ENCODE peak calls at places on chromosomes 3 and 15, in nine cellular contexts. One of them, this sample, is unnamed.

GRCh38 chr3:72343078-72343477 is 505.2 kb downstream of the SHQ1 start:
- DNase-seq in fibroblast of mammary gland: peak; percentile 51
- DNase-seq in stimulated activated CD4-positive, alpha-beta T cell treated with anti-CD3 and anti-CD28 coated beads, Interleukin-1b, Interleukin-23, amount 100 ng/mL, for 4 hours: no peak
- DNase-seq in stimulated activated CD8-positive, alpha-beta memory T cell treated with anti-CD3 and anti-CD28 coated beads, Interleukin-2, amount 100 ng/mL, for 1 hour: no peak
- DNase-seq in Karpas-422: no peak
- DNase-seq in AG04450: no peak
- DNase-seq in amygdala: no peak
- DNase-seq in activated CD4-positive, CD25-positive, alpha-beta regulatory T cell treated with anti-CD3 and anti-CD28 coated beads, Interleukin-2, amount 50 U/mL, for 72 hours: no peak
- DNase-seq in HFF-Myc: no peak
- DNase-seq in this sample: peak; percentile 43

GRCh38 chr3:129697229-129697970 is 90.9 kb upstream of the PLXND1 start:
- DNase-seq in amygdala: no peak
- DNase-seq in Karpas-422: no peak
- DNase-seq in AG04450: no peak
- DNase-seq in fibroblast of mammary gland: no peak
- DNase-seq in stimulated activated CD4-positive, alpha-beta T cell treated with anti-CD3 and anti-CD28 coated beads, Interleukin-1b, Interleukin-23, amount 100 ng/mL, for 4 hours: no peak
- DNase-seq in stimulated activated CD8-positive, alpha-beta memory T cell treated with anti-CD3 and anti-CD28 coated beads, Interleukin-2, amount 100 ng/mL, for 1 hour: no peak
- DNase-seq in activated CD4-positive, CD25-positive, alpha-beta regulatory T cell treated with anti-CD3 and anti-CD28 coated beads, Interleukin-2, amount 50 U/mL, for 72 hours: no peak
- DNase-seq in HFF-Myc: no peak
- DNase-seq in this sample: no peak

GRCh38 chr3:72123908-72124441 is 339.0 kb upstream of the PROK2 start:
- DNase-seq in AG04450: peak; percentile 34
- DNase-seq in HFF-Myc: peak; percentile 46
- DNase-seq in stimulated activated CD4-positive, alpha-beta T cell treated with anti-CD3 and anti-CD28 coated beads, Interleukin-1b, Interleukin-23, amount 100 ng/mL, for 4 hours: no peak
- DNase-seq in fibroblast of mammary gland: peak; percentile 100
- DNase-seq in stimulated activated CD8-positive, alpha-beta memory T cell treated with anti-CD3 and anti-CD28 coated beads, Interleukin-2, amount 100 ng/mL, for 1 hour: no peak
- DNase-seq in Karpas-422: peak; percentile 77
- DNase-seq in amygdala: no peak
- DNase-seq in activated CD4-positive, CD25-positive, alpha-beta regulatory T cell treated with anti-CD3 and anti-CD28 coated beads, Interleukin-2, amount 50 U/mL, for 72 hours: no peak
- DNase-seq in this sample: peak; percentile 92

GRCh38 chr3:112405845-112406244 is 72.9 kb downstream of the CD200 start:
- DNase-seq in stimulated activated CD8-positive, alpha-beta memory T cell treated with anti-CD3 and anti-CD28 coated beads, Interleukin-2, amount 100 ng/mL, for 1 hour: no peak
- DNase-seq in HFF-Myc: no peak
- DNase-seq in fibroblast of mammary gland: peak; percentile 38
- DNase-seq in amygdala: no peak
- DNase-seq in AG04450: no peak
- DNase-seq in stimulated activated CD4-positive, alpha-beta T cell treated with anti-CD3 and anti-CD28 coated beads, Interleukin-1b, Interleukin-23, amount 100 ng/mL, for 4 hours: no peak
- DNase-seq in Karpas-422: no peak
- DNase-seq in activated CD4-positive, CD25-positive, alpha-beta regulatory T cell treated with anti-CD3 and anti-CD28 coated beads, Interleukin-2, amount 50 U/mL, for 72 hours: no peak
- DNase-seq in this sample: peak; percentile 11

GRCh38 chr15:67674983-67675382 is 132.5 kb downstream of the MAP2K5 start:
- DNase-seq in AG04450: no peak
- DNase-seq in activated CD4-positive, CD25-positive, alpha-beta regulatory T cell treated with anti-CD3 and anti-CD28 coated beads, Interleukin-2, amount 50 U/mL, for 72 hours: no peak
- DNase-seq in fibroblast of mammary gland: no peak
- DNase-seq in stimulated activated CD8-positive, alpha-beta memory T cell treated with anti-CD3 and anti-CD28 coated beads, Interleukin-2, amount 100 ng/mL, for 1 hour: no peak
- DNase-seq in stimulated activated CD4-positive, alpha-beta T cell treated with anti-CD3 and anti-CD28 coated beads, Interleukin-1b, Interleukin-23, amount 100 ng/mL, for 4 hours: no peak
- DNase-seq in amygdala: no peak
- DNase-seq in HFF-Myc: no peak
- DNase-seq in Karpas-422: no peak
- DNase-seq in this sample: peak; percentile 4

GRCh38 chr3:70308760-70309159 is 3.7 kb downstream of the MDFIC2 start:
- DNase-seq in amygdala: no peak
- DNase-seq in activated CD4-positive, CD25-positive, alpha-beta regulatory T cell treated with anti-CD3 and anti-CD28 coated beads, Interleukin-2, amount 50 U/mL, for 72 hours: no peak
- DNase-seq in stimulated activated CD8-positive, alpha-beta memory T cell treated with anti-CD3 and anti-CD28 coated beads, Interleukin-2, amount 100 ng/mL, for 1 hour: no peak
- DNase-seq in fibroblast of mammary gland: peak; percentile 2
- DNase-seq in stimulated activated CD4-positive, alpha-beta T cell treated with anti-CD3 and anti-CD28 coated beads, Interleukin-1b, Interleukin-23, amount 100 ng/mL, for 4 hours: no peak
- DNase-seq in Karpas-422: no peak
- DNase-seq in AG04450: peak; percentile 2
- DNase-seq in HFF-Myc: no peak
- DNase-seq in this sample: no peak

GRCh38 chr15:38818156-38818745 is 253.6 kb upstream of the RASGRP1 start:
- DNase-seq in amygdala: no peak
- DNase-seq in activated CD4-positive, CD25-positive, alpha-beta regulatory T cell treated with anti-CD3 and anti-CD28 coated beads, Interleukin-2, amount 50 U/mL, for 72 hours: no peak
- DNase-seq in AG04450: no peak
- DNase-seq in stimulated activated CD8-positive, alpha-beta memory T cell treated with anti-CD3 and anti-CD28 coated beads, Interleukin-2, amount 100 ng/mL, for 1 hour: no peak
- DNase-seq in Karpas-422: no peak
- DNase-seq in HFF-Myc: no peak
- DNase-seq in fibroblast of mammary gland: no peak
- DNase-seq in stimulated activated CD4-positive, alpha-beta T cell treated with anti-CD3 and anti-CD28 coated beads, Interleukin-1b, Interleukin-23, amount 100 ng/mL, for 4 hours: no peak
- DNase-seq in this sample: no peak

GRCh38 chr3:14324224-14324944 is 78.0 kb upstream of the SLC6A6 start:
- DNase-seq in stimulated activated CD4-positive, alpha-beta T cell treated with anti-CD3 and anti-CD28 coated beads, Interleukin-1b, Interleukin-23, amount 100 ng/mL, for 4 hours: no peak
- DNase-seq in activated CD4-positive, CD25-positive, alpha-beta regulatory T cell treated with anti-CD3 and anti-CD28 coated beads, Interleukin-2, amount 50 U/mL, for 72 hours: no peak
- DNase-seq in stimulated activated CD8-positive, alpha-beta memory T cell treated with anti-CD3 and anti-CD28 coated beads, Interleukin-2, amount 100 ng/mL, for 1 hour: no peak
- DNase-seq in Karpas-422: no peak
- DNase-seq in HFF-Myc: no peak
- DNase-seq in amygdala: no peak
- DNase-seq in AG04450: no peak
- DNase-seq in fibroblast of mammary gland: no peak
- DNase-seq in this sample: no peak

GRCh38 chr15:90617171-90617570 is 87.4 kb downstream of the CRTC3 start:
- DNase-seq in fibroblast of mammary gland: peak; percentile 54
- DNase-seq in activated CD4-positive, CD25-positive, alpha-beta regulatory T cell treated with anti-CD3 and anti-CD28 coated beads, Interleukin-2, amount 50 U/mL, for 72 hours: no peak
- DNase-seq in stimulated activated CD4-positive, alpha-beta T cell treated with anti-CD3 and anti-CD28 coated beads, Interleukin-1b, Interleukin-23, amount 100 ng/mL, for 4 hours: no peak
- DNase-seq in Karpas-422: no peak
- DNase-seq in HFF-Myc: no peak
- DNase-seq in stimulated activated CD8-positive, alpha-beta memory T cell treated with anti-CD3 and anti-CD28 coated beads, Interleukin-2, amount 100 ng/mL, for 1 hour: no peak
- DNase-seq in amygdala: no peak
- DNase-seq in AG04450: no peak
- DNase-seq in this sample: no peak

GRCh38 chr3:115165701-115166100 is 18.6 kb upstream of the ZBTB20 start:
- DNase-seq in activated CD4-positive, CD25-positive, alpha-beta regulatory T cell treated with anti-CD3 and anti-CD28 coated beads, Interleukin-2, amount 50 U/mL, for 72 hours: no peak
- DNase-seq in Karpas-422: no peak
- DNase-seq in stimulated activated CD8-positive, alpha-beta memory T cell treated with anti-CD3 and anti-CD28 coated beads, Interleukin-2, amount 100 ng/mL, for 1 hour: no peak
- DNase-seq in HFF-Myc: no peak
- DNase-seq in stimulated activated CD4-positive, alpha-beta T cell treated with anti-CD3 and anti-CD28 coated beads, Interleukin-1b, Interleukin-23, amount 100 ng/mL, for 4 hours: no peak
- DNase-seq in AG04450: no peak
- DNase-seq in amygdala: no peak
- DNase-seq in fibroblast of mammary gland: no peak
- DNase-seq in this sample: peak; percentile 22

GRCh38 chr3:27905625-27906024 is 183.5 kb upstream of the EOMES start:
- DNase-seq in stimulated activated CD8-positive, alpha-beta memory T cell treated with anti-CD3 and anti-CD28 coated beads, Interleukin-2, amount 100 ng/mL, for 1 hour: peak; percentile 42
- DNase-seq in amygdala: no peak
- DNase-seq in stimulated activated CD4-positive, alpha-beta T cell treated with anti-CD3 and anti-CD28 coated beads, Interleukin-1b, Interleukin-23, amount 100 ng/mL, for 4 hours: no peak
- DNase-seq in activated CD4-positive, CD25-positive, alpha-beta regulatory T cell treated with anti-CD3 and anti-CD28 coated beads, Interleukin-2, amount 50 U/mL, for 72 hours: no peak
- DNase-seq in HFF-Myc: no peak
- DNase-seq in fibroblast of mammary gland: no peak
- DNase-seq in AG04450: no peak
- DNase-seq in Karpas-422: no peak
- DNase-seq in this sample: no peak

GRCh38 chr15:63971427-63971805 is 74.9 kb downstream of the DAPK2 start:
- DNase-seq in HFF-Myc: no peak
- DNase-seq in activated CD4-positive, CD25-positive, alpha-beta regulatory T cell treated with anti-CD3 and anti-CD28 coated beads, Interleukin-2, amount 50 U/mL, for 72 hours: no peak
- DNase-seq in stimulated activated CD8-positive, alpha-beta memory T cell treated with anti-CD3 and anti-CD28 coated beads, Interleukin-2, amount 100 ng/mL, for 1 hour: peak; percentile 9
- DNase-seq in stimulated activated CD4-positive, alpha-beta T cell treated with anti-CD3 and anti-CD28 coated beads, Interleukin-1b, Interleukin-23, amount 100 ng/mL, for 4 hours: peak; percentile 22
- DNase-seq in amygdala: no peak
- DNase-seq in fibroblast of mammary gland: no peak
- DNase-seq in Karpas-422: no peak
- DNase-seq in AG04450: no peak
- DNase-seq in this sample: no peak

GRCh38 chr3:131688370-131688769 is 185.6 kb upstream of the MRPL3 start:
- DNase-seq in AG04450: no peak
- DNase-seq in stimulated activated CD8-positive, alpha-beta memory T cell treated with anti-CD3 and anti-CD28 coated beads, Interleukin-2, amount 100 ng/mL, for 1 hour: no peak
- DNase-seq in activated CD4-positive, CD25-positive, alpha-beta regulatory T cell treated with anti-CD3 and anti-CD28 coated beads, Interleukin-2, amount 50 U/mL, for 72 hours: no peak
- DNase-seq in HFF-Myc: no peak
- DNase-seq in Karpas-422: no peak
- DNase-seq in fibroblast of mammary gland: peak; percentile 19
- DNase-seq in amygdala: no peak
- DNase-seq in stimulated activated CD4-positive, alpha-beta T cell treated with anti-CD3 and anti-CD28 coated beads, Interleukin-1b, Interleukin-23, amount 100 ng/mL, for 4 hours: no peak
- DNase-seq in this sample: peak; percentile 82

GRCh38 chr3:144457758-144458157 is 486.1 kb downstream of the DIPK2A start:
- DNase-seq in Karpas-422: no peak
- DNase-seq in fibroblast of mammary gland: no peak
- DNase-seq in stimulated activated CD8-positive, alpha-beta memory T cell treated with anti-CD3 and anti-CD28 coated beads, Interleukin-2, amount 100 ng/mL, for 1 hour: no peak
- DNase-seq in HFF-Myc: no peak
- DNase-seq in AG04450: no peak
- DNase-seq in stimulated activated CD4-positive, alpha-beta T cell treated with anti-CD3 and anti-CD28 coated beads, Interleukin-1b, Interleukin-23, amount 100 ng/mL, for 4 hours: no peak
- DNase-seq in activated CD4-positive, CD25-positive, alpha-beta regulatory T cell treated with anti-CD3 and anti-CD28 coated beads, Interleukin-2, amount 50 U/mL, for 72 hours: no peak
- DNase-seq in amygdala: no peak
- DNase-seq in this sample: no peak

GRCh38 chr3:65672876-65673815 is 365.6 kb downstream of the MAGI1 start:
- DNase-seq in AG04450: peak; percentile 1
- DNase-seq in stimulated activated CD4-positive, alpha-beta T cell treated with anti-CD3 and anti-CD28 coated beads, Interleukin-1b, Interleukin-23, amount 100 ng/mL, for 4 hours: peak; percentile 0
- DNase-seq in fibroblast of mammary gland: peak; percentile 55
- DNase-seq in HFF-Myc: no peak
- DNase-seq in Karpas-422: peak; percentile 83
- DNase-seq in amygdala: no peak
- DNase-seq in activated CD4-positive, CD25-positive, alpha-beta regulatory T cell treated with anti-CD3 and anti-CD28 coated beads, Interleukin-2, amount 50 U/mL, for 72 hours: peak; percentile 28
- DNase-seq in stimulated activated CD8-positive, alpha-beta memory T cell treated with anti-CD3 and anti-CD28 coated beads, Interleukin-2, amount 100 ng/mL, for 1 hour: no peak
- DNase-seq in this sample: peak; percentile 30

GRCh38 chr15:58228708-58229107 is 90.5 kb downstream of the AQP9 start:
- DNase-seq in Karpas-422: no peak
- DNase-seq in stimulated activated CD4-positive, alpha-beta T cell treated with anti-CD3 and anti-CD28 coated beads, Interleukin-1b, Interleukin-23, amount 100 ng/mL, for 4 hours: no peak
- DNase-seq in stimulated activated CD8-positive, alpha-beta memory T cell treated with anti-CD3 and anti-CD28 coated beads, Interleukin-2, amount 100 ng/mL, for 1 hour: no peak
- DNase-seq in HFF-Myc: no peak
- DNase-seq in amygdala: no peak
- DNase-seq in fibroblast of mammary gland: peak; percentile 72
- DNase-seq in AG04450: peak; percentile 59
- DNase-seq in activated CD4-positive, CD25-positive, alpha-beta regulatory T cell treated with anti-CD3 and anti-CD28 coated beads, Interleukin-2, amount 50 U/mL, for 72 hours: no peak
- DNase-seq in this sample: peak; percentile 87

GRCh38 chr3:107258285-107258684 is 119.0 kb upstream of the CCDC54 start:
- DNase-seq in stimulated activated CD4-positive, alpha-beta T cell treated with anti-CD3 and anti-CD28 coated beads, Interleukin-1b, Interleukin-23, amount 100 ng/mL, for 4 hours: no peak
- DNase-seq in Karpas-422: no peak
- DNase-seq in stimulated activated CD8-positive, alpha-beta memory T cell treated with anti-CD3 and anti-CD28 coated beads, Interleukin-2, amount 100 ng/mL, for 1 hour: no peak
- DNase-seq in activated CD4-positive, CD25-positive, alpha-beta regulatory T cell treated with anti-CD3 and anti-CD28 coated beads, Interleukin-2, amount 50 U/mL, for 72 hours: no peak
- DNase-seq in HFF-Myc: no peak
- DNase-seq in fibroblast of mammary gland: no peak
- DNase-seq in AG04450: no peak
- DNase-seq in amygdala: no peak
- DNase-seq in this sample: no peak

GRCh38 chr3:195081242-195081963 is 189.6 kb downstream of the XXYLT1 start:
- DNase-seq in HFF-Myc: no peak
- DNase-seq in Karpas-422: no peak
- DNase-seq in fibroblast of mammary gland: no peak
- DNase-seq in activated CD4-positive, CD25-positive, alpha-beta regulatory T cell treated with anti-CD3 and anti-CD28 coated beads, Interleukin-2, amount 50 U/mL, for 72 hours: no peak
- DNase-seq in AG04450: no peak
- DNase-seq in stimulated activated CD4-positive, alpha-beta T cell treated with anti-CD3 and anti-CD28 coated beads, Interleukin-1b, Interleukin-23, amount 100 ng/mL, for 4 hours: no peak
- DNase-seq in stimulated activated CD8-positive, alpha-beta memory T cell treated with anti-CD3 and anti-CD28 coated beads, Interleukin-2, amount 100 ng/mL, for 1 hour: no peak
- DNase-seq in amygdala: no peak
- DNase-seq in this sample: no peak

This sample was measured in AG10803.